ENCODE peak calls at places on chromosomes 2 and 18, in six cellular contexts. F, Y, O, B, L and S are unnamed samples.

GRCh38 chr2:237677951-237678481 is 50.6 kb downstream of the LRRFIP1 start:
- DNase-seq in F (no peak), Y (no peak), O (peak), B (no peak), L (no peak), S (peak)

GRCh38 chr2:73907840-73908452 is 15.1 kb downstream of the ACTG2 start:
- DNase-seq in F (peak), Y (no peak), O (peak), B (no peak), L (no peak), S (peak)

GRCh38 chr2:83665894-83666293 is 793.2 kb downstream of the SUCLG1 start:
- DNase-seq in F (no peak), Y (no peak), O (no peak), B (no peak), L (no peak), S (no peak)

GRCh38 chr18:12973562-12974213 is 17.5 kb upstream of the CEP192 start:
- DNase-seq in F (no peak), Y (no peak), O (no peak), B (no peak), L (no peak), S (no peak)

GRCh38 chr18:48031011-48031480 is 100.6 kb upstream of the SMAD2 start:
- DNase-seq in F (no peak), Y (no peak), O (no peak), B (no peak), L (no peak), S (peak)

GRCh38 chr2:127818794-127819425 is 7.9 kb upstream of the WDR33 start:
- DNase-seq in F (no peak), Y (no peak), O (no peak), B (no peak), L (no peak), S (no peak)

GRCh38 chr18:32368170-32368569 is 102.5 kb downstream of the GAREM1 start:
- DNase-seq in F (no peak), Y (no peak), O (no peak), B (no peak), L (no peak), S (no peak)

GRCh38 chr2:191666241-191666640 is 11.7 kb upstream of the NABP1 start:
- DNase-seq in F (no peak), Y (no peak), O (no peak), B (no peak), L (no peak), S (no peak)

GRCh38 chr2:174124171-174124570 is 124.2 kb downstream of the OLA1 start:
- DNase-seq in F (peak), Y (no peak), O (no peak), B (no peak), L (no peak), S (no peak)

GRCh38 chr2:85681354-85681728 is 12.8 kb upstream of the GNLY start:
- DNase-seq in F (no peak), Y (no peak), O (no peak), B (no peak), L (no peak), S (no peak)

GRCh38 chr2:43049836-43050796 is 176.3 kb downstream of the ZFP36L2 start:
- DNase-seq in F (no peak), Y (no peak), O (no peak), B (no peak), L (no peak), S (peak)

GRCh38 chr2:3189076-3189591 is 188.5 kb downstream of the EIPR1 start:
- DNase-seq in F (no peak), Y (no peak), O (no peak), B (no peak), L (no peak), S (no peak)

GRCh38 chr2:101012706-101013181 is 10.7 kb downstream of the RPL31 start:
- DNase-seq in F (no peak), Y (no peak), O (no peak), B (no peak), L (no peak), S (peak)

GRCh38 chr2:206639636-206640035 is 2.7 kb upstream of the FAM237A start:
- DNase-seq in F (no peak), Y (no peak), O (no peak), B (no peak), L (no peak), S (no peak)

GRCh38 chr2:160221391-160222276 is 21.6 kb upstream of the ITGB6 start:
- DNase-seq in F (no peak), Y (no peak), O (no peak), B (no peak), L (no peak), S (no peak)

GRCh38 chr2:169933124-169933711 is 106.0 kb downstream of the UBR3 start:
- DNase-seq in F (no peak), Y (no peak), O (no peak), B (no peak), L (no peak), S (peak)

GRCh38 chr18:25561923-25562322 is 210.0 kb upstream of the ZNF521 start:
- DNase-seq in F (peak), Y (no peak), O (no peak), B (no peak), L (no peak), S (peak)

GRCh38 chr2:200624660-200625059 is 38.8 kb downstream of the AOX1 start:
- DNase-seq in F (no peak), Y (no peak), O (no peak), B (no peak), L (no peak), S (no peak)

GRCh38 chr2:216308532-216308931 is 63.8 kb downstream of the MARCHF4 start:
- DNase-seq in F (no peak), Y (no peak), O (no peak), B (no peak), L (no peak), S (no peak)